ENCODE peak calls at places on chromosomes 3 and 15, in four cellular contexts. V, G, C and T are unnamed samples.

GRCh38 chr15:59334063-59334415 is 38.6 kb downstream of the MYO1E start:
- DNase-seq in V (no peak), G (no peak), C (no peak), T (no peak)

GRCh38 chr15:85618956-85619491 is 175.7 kb downstream of the KLHL25 start:
- DNase-seq in V (peak; percentile 74), G (peak; percentile 56), C (peak; percentile 82), T (peak; percentile 73)

GRCh38 chr15:93066834-93067648 is 22.0 kb downstream of the RGMA start:
- DNase-seq in V (no peak), G (no peak), C (no peak), T (no peak)

GRCh38 chr15:95522533-95522932 is 808.0 kb upstream of the NR2F2 start:
- DNase-seq in V (no peak), G (no peak), C (no peak), T (no peak)

GRCh38 chr15:83322061-83322460 is 37.6 kb upstream of the BNC1 start:
- DNase-seq in V (no peak), G (no peak), C (no peak), T (no peak)

GRCh38 chr15:82298032-82298431 is 35.4 kb downstream of the SAXO2 start:
- DNase-seq in V (no peak), G (no peak), C (no peak), T (no peak)

GRCh38 chr3:77530870-77531269 is 491.0 kb downstream of the ROBO2 start:
- DNase-seq in V (no peak), G (no peak), C (no peak), T (no peak)

GRCh38 chr15:40756938-40757337 is 1.9 kb upstream of the RMDN3 start:
- DNase-seq in V (no peak), G (no peak), C (no peak), T (no peak)

GRCh38 chr3:106610362-106610997 is 741.7 kb upstream of the CBLB start:
- DNase-seq in V (no peak), G (no peak), C (no peak), T (no peak)

GRCh38 chr3:24773798-24774197 is 279.1 kb upstream of the THRB start:
- DNase-seq in V (peak; percentile 92), G (peak; percentile 80), C (peak; percentile 25), T (no peak)

GRCh38 chr3:65924762-65925161 is 114.0 kb downstream of the MAGI1 start:
- DNase-seq in V (no peak), G (no peak), C (no peak), T (no peak)

GRCh38 chr15:32856753-32857152 is 138.9 kb downstream of the GREM1 start:
- DNase-seq in V (no peak), G (no peak), C (no peak), T (no peak)

GRCh38 chr3:47380601-47381316 is at the start of gene PTPN23:
- DNase-seq in V (peak; percentile 100), G (peak; percentile 99), C (peak; percentile 100), T (peak; percentile 94)

GRCh38 chr15:39618063-39618823 is 37.4 kb downstream of the THBS1 start:
- DNase-seq in V (no peak), G (no peak), C (no peak), T (no peak)

GRCh38 chr15:39622660-39623549 is 42.0 kb downstream of the THBS1 start:
- DNase-seq in V (no peak), G (no peak), C (no peak), T (no peak)

GRCh38 chr15:39623550-39623931 is 42.7 kb downstream of the THBS1 start:
- DNase-seq in V (no peak), G (no peak), C (no peak), T (no peak)

GRCh38 chr15:39621961-39622360 is 41.1 kb downstream of the THBS1 start:
- DNase-seq in V (no peak), G (no peak), C (no peak), T (no peak)

GRCh38 chr15:39621210-39621609 is 40.3 kb downstream of the THBS1 start:
- DNase-seq in V (no peak), G (no peak), C (no peak), T (no peak)
- H3K4me1 ChIP-seq in V (no peaks in the 10 kb centered on the region), G (no peaks in the 10 kb centered on the region), C (no peaks in the 10 kb centered on the region), T (peaks cover 8% of the 10 kb centered on the region)

GRCh38 chr3:194003128-194004057 is 132.6 kb upstream of the HES1 start:
- DNase-seq in V (peak; percentile 84), G (peak; percentile 64), C (peak; percentile 92), T (peak; percentile 80)

GRCh38 chr3:194007598-194008337 is 128.2 kb upstream of the HES1 start:
- DNase-seq in V (no peak), G (no peak), C (no peak), T (no peak)

GRCh38 chr3:194009019-194009418 is 126.9 kb upstream of the HES1 start:
- DNase-seq in V (peak; percentile 60), G (no peak), C (no peak), T (no peak)

GRCh38 chr3:194009892-194010533 is 125.9 kb upstream of the HES1 start:
- DNase-seq in V (peak; percentile 84), G (peak; percentile 53), C (no peak), T (no peak)

GRCh38 chr3:194006102-194006501 is 129.8 kb upstream of the HES1 start:
- DNase-seq in V (no peak), G (no peak), C (no peak), T (no peak)
- H3K4me1 ChIP-seq in V (peaks cover 8% of the 10 kb centered on the region), G (peaks cover 4% of the 10 kb centered on the region), C (peaks cover 8% of the 10 kb centered on the region), T (peaks cover 28% of the 10 kb centered on the region)

GRCh38 chr3:151894219-151894618 is 20.8 kb downstream of the SUCNR1 start:
- DNase-seq in V (no peak), G (no peak), C (no peak), T (no peak)

GRCh38 chr3:151895478-151895877 is 22.0 kb downstream of the SUCNR1 start:
- DNase-seq in V (no peak), G (no peak), C (no peak), T (no peak)

GRCh38 chr3:151895881-151896661 is 22.6 kb downstream of the SUCNR1 start:
- DNase-seq in V (no peak), G (no peak), C (no peak), T (no peak)

GRCh38 chr3:151900460-151900859 is 27.0 kb downstream of the SUCNR1 start:
- DNase-seq in V (no peak), G (no peak), C (no peak), T (no peak)

DNA sequence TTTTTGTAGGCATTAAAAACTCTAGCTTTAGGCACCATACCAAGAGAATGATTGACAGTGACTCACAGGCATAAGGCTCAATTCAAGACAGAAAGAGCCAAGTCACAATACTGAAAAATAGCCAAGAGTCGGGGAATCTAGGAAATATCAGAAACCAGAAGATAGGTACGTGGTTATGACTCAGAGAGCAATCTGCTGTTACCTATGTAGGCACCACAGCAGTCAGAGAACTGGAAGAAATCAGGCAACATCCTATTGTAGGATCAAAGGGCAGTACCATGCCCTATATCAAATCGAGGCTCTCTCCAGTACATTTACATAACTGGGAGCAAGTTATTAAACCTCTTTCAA is 23.2 kb downstream of the SUCNR1 start:
- DNase-seq in V (no peak), G (no peak), C (no peak), T (no peak)
- H3K4me1 ChIP-seq in V (no peaks in the 10 kb centered on the region), G (no peaks in the 10 kb centered on the region), C (no peaks in the 10 kb centered on the region), T (no peaks in the 10 kb centered on the region)

DNA sequence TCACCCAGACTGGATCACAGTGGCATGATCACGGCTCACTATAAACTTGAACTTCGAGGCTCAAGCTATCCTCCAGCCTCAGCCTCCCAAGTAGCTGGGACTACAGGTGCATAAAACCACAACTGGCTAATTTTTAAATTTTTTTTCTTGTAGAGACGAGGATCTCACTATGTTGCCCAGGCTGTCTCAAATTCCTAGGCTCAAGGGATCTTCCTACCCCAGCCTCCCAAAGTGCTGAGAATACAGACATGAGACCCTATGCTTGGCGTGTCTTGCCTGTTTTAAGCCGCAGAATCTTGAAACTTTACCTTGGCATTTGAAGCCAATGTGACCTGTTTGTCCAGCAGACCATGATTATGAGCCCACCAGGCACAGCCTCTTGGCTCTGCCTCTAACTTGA is 119.9 kb downstream of the OPA1 start:
- DNase-seq in V (no peak), G (no peak), C (no peak), T (no peak)
- H3K4me1 ChIP-seq in V (no peaks in the 10 kb centered on the region), G (no peaks in the 10 kb centered on the region), C (no peaks in the 10 kb centered on the region), T (no peaks in the 10 kb centered on the region)

DNA sequence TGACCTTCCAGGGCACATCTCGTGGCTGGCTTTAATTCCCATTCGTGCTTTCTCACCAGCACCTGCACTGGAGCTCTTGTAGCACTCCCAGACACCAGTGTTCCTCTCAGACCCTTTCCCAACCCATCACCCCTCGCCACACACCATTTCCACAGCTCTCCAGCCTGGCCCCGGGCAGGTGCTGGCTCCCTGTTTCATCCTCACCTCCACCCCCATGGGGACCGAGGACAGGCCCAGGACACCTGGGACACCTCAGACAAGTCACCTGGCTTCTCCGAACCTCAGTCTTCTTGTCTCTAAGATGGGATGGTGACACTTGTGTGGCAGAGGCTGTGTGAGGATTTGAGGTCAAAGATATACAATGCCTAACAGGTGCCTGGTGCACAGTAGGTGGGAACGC is 27.4 kb upstream of the GP9 start:
- DNase-seq in V (no peak), G (no peak), C (no peak), T (no peak)
- H3K4me1 ChIP-seq in V (no peaks in the 10 kb centered on the region), G (no peaks in the 10 kb centered on the region), C (no peaks in the 10 kb centered on the region), T (no peaks in the 10 kb centered on the region)

DNA sequence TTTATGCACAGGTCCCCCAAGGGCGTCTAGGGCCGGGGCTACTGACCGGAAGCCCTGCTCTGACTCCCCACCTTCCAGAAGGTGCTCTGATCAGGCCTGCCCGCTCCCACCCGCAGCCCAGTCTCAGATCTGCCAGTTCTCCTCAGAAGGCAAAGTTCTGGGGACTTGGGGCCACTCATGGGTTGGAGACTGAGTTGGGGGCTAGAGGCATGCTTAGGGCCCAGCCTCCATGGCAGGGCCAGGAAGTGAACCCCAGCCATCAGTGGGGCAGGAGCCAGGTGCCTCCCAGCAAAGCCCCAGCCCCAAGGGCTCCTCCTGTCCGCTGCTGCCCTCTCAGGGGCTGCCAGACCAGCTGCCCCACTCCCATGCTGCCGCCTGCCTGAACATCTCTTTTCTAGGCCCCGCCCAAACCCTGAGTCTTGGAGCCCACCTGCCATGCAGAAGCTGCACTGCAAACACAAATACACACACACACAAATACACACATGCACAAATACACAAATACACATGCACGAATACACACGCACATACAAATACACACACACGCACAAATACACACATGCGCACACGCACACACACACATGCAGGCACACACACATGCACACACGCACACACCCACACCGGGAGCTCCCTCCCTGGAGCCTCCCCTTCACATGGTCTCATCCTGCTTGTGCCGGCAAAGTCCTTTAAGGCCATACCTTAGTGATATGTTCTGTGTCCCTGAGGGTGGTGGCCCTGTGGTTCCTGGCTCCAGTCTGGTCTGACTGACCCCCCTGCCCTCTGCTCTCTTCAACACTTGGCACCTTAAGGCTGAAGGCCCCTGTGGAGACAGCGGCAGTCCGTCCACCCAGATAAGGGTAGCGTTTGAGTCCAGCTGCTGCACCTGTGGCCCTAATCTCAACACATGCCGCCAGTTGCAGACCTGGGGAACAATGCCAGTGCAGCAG is 59.2 kb upstream of the KLF13 start:
- DNase-seq in V (no peak), G (peak; percentile 14), C (no peak), T (no peak)
- H3K4me1 ChIP-seq in V (peaks cover 3% of the 10 kb centered on the region), G (no peaks in the 10 kb centered on the region), C (no peaks in the 10 kb centered on the region), T (peaks cover 6% of the 10 kb centered on the region)

GRCh38 chr15:77503764-77504163 is 83.1 kb downstream of the HMG20A start:
- DNase-seq in V (no peak), G (no peak), C (no peak), T (no peak)

GRCh38 chr15:77504871-77505270 is 84.2 kb downstream of the HMG20A start:
- DNase-seq in V (no peak), G (no peak), C (no peak), T (no peak)

GRCh38 chr15:77504310-77504709 is 83.6 kb downstream of the HMG20A start:
- DNase-seq in V (no peak), G (no peak), C (no peak), T (no peak)

GRCh38 chr15:77502379-77503095 is 81.8 kb downstream of the HMG20A start:
- DNase-seq in V (no peak), G (no peak), C (no peak), T (no peak)

GRCh38 chr15:77503240-77503639 is 82.6 kb downstream of the HMG20A start:
- DNase-seq in V (no peak), G (no peak), C (no peak), T (no peak)
- H3K4me1 ChIP-seq in V (peaks cover 6% of the 10 kb centered on the region), G (peaks cover 4% of the 10 kb centered on the region), C (peaks cover 3% of the 10 kb centered on the region), T (peaks cover 21% of the 10 kb centered on the region)